ENCODE peak calls at places on chromosome 10, in seven cellular contexts. N is OCI-LY7, P is B cell, W is foreskin fibroblast, J is kidney epithelial cell, H is ovary, R is left ventricle myocardium inferior. A is an unnamed sample.

GRCh38 chr10:34996843-34997242 is 93.3 kb downstream of the CUL2 start:
- DNase-seq in W (peak; percentile 75), J (no peak), P (no peak), R (no peak), H (no peak), N (no peak), A (no peak)

GRCh38 chr10:22854935-22855421 is 72.9 kb upstream of the ARMC3 start:
- DNase-seq in P (no peak), R (no peak), H (no peak), N (no peak), J (no peak), W (no peak), A (no peak)

GRCh38 chr10:59176241-59177030 is at the start of gene PHYHIPL:
- DNase-seq in P (no peak), W (no peak), J (no peak), R (no peak), N (no peak), H (peak; percentile 23), A (peak; percentile 24)

GRCh38 chr10:50594012-50594411 is 29.7 kb downstream of the SGMS1 start:
- DNase-seq in H (no peak), R (no peak), P (no peak), N (no peak), J (peak; percentile 31), W (peak; percentile 80), A (no peak)

GRCh38 chr10:110919349-110919931 is at the start of gene SHOC2:
- DNase-seq in P (peak; percentile 97), H (peak; percentile 97), J (no peak), W (no peak), R (peak; percentile 99), N (peak; percentile 100), A (no peak)

GRCh38 chr10:119005377-119006043 is 24.0 kb upstream of the NANOS1 start:
- DNase-seq in R (no peak), H (no peak), J (no peak), P (no peak), W (peak; percentile 20), N (no peak), A (no peak)

GRCh38 chr10:77522268-77522809 is 115.3 kb downstream of the KCNMA1 start:
- DNase-seq in J (no peak), N (no peak), P (no peak), H (no peak), R (no peak), W (no peak), A (peak; percentile 27)

GRCh38 chr10:31816318-31816717 is 112.3 kb downstream of the ARHGAP12 start:
- DNase-seq in P (no peak), J (no peak), N (no peak), W (no peak), R (no peak), H (no peak), A (no peak)

GRCh38 chr10:117071293-117072050 is 66.5 kb upstream of the SHTN1 start:
- DNase-seq in W (no peak), N (no peak), J (no peak), H (no peak), P (no peak), R (no peak), A (no peak)

GRCh38 chr10:125515571-125515970 is 167.4 kb downstream of the TEX36 start:
- DNase-seq in W (no peak), N (no peak), J (no peak), P (no peak), R (no peak), H (no peak), A (no peak)

GRCh38 chr10:123926401-123927264 is 35.0 kb upstream of the CPXM2 start:
- DNase-seq in P (no peak), J (no peak), H (no peak), N (peak; percentile 17), R (no peak), W (peak; percentile 27), A (peak; percentile 60)

GRCh38 chr10:101780818-101781654 is 2.2 kb downstream of the NPM3 start:
- DNase-seq in P (peak; percentile 83), H (peak; percentile 60), R (peak; percentile 48), W (peak; percentile 54), N (peak; percentile 82), J (no peak), A (peak; percentile 90)

GRCh38 chr10:36178616-36179015 is 536.5 kb upstream of the FZD8 start:
- DNase-seq in W (no peak), N (no peak), P (no peak), H (no peak), J (no peak), R (no peak), A (no peak)

GRCh38 chr10:69215405-69216176 is 4.5 kb upstream of the HKDC1 start:
- DNase-seq in H (no peak), W (no peak), J (no peak), N (no peak), P (no peak), R (no peak), A (no peak)

GRCh38 chr10:114632869-114633715 is 25.0 kb downstream of the ABLIM1 start:
- DNase-seq in N (no peak), W (peak; percentile 75), P (peak; percentile 6), R (peak; percentile 34), J (peak; percentile 97), H (peak; percentile 43), A (peak; percentile 43)

GRCh38 chr10:119350529-119351001 is 143.2 kb downstream of the GRK5 start:
- DNase-seq in N (no peak), J (no peak), W (no peak), P (no peak), R (no peak), H (no peak), A (no peak)

DNA sequence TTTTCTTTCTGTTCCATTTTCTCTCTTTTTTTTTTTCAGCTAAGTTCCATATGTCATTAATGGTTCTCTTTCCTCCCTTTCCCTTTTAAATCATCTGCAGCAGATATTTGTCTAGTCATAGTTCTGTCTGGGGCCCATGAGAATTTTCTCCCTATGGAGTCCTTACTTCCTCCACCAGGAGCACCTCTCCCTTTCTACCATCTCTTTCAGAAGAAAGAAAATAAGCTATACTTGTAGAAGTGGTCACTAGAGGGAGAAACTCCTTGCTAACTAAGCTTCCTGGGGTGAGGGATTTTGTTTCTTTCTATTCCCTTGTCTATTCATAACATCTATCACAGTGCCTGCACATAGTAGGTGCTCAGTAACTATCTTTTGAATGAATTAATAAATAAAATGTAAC is 230.2 kb upstream of the HPS1 start:
- DNase-seq in N (no peak), J (no peak), R (no peak), P (no peak), H (no peak), W (no peak), A (no peak)
- TF ChIP-seq CTCF in N (no peak), J (no peak), R (no peak), P (no peak), H (no peak), W (peak; percentile 30), A (no peak)

GRCh38 chr10:106278385-106278784 is 886.1 kb downstream of the SORCS1 start:
- DNase-seq in N (no peak), H (no peak), P (no peak), R (no peak), J (no peak), W (no peak), A (no peak)
- TF ChIP-seq CTCF in N (no peak), H (no peak), P (no peak), R (peak; percentile 34), J (no peak), W (no peak), A (no peak)

GRCh38 chr10:92550924-92551323 is 23.0 kb downstream of the IDE start:
- DNase-seq in W (no peak), N (no peak), H (no peak), R (no peak), P (no peak), J (no peak), A (no peak)
- TF ChIP-seq CTCF in W (no peak), N (no peak), H (no peak), R (no peak), P (no peak), J (no peak), A (no peak)

GRCh38 chr10:129332476-129332875 is 134.6 kb upstream of the MGMT start:
- DNase-seq in P (no peak), H (no peak), J (no peak), N (peak; percentile 35), W (no peak), R (no peak), A (no peak)
- TF ChIP-seq CTCF in P (no peak), H (no peak), J (peak; percentile 45), N (peak; percentile 85), W (no peak), R (peak; percentile 62), A (peak; percentile 39)

GRCh38 chr10:79140906-79141305 is 72.1 kb downstream of the ZMIZ1 start:
- DNase-seq in R (no peak), P (no peak), W (no peak), H (no peak), J (no peak), N (no peak), A (no peak)

GRCh38 chr10:79142064-79142491 is 73.3 kb downstream of the ZMIZ1 start:
- DNase-seq in P (no peak), W (no peak), J (peak; percentile 80), N (no peak), H (no peak), R (no peak), A (no peak)

GRCh38 chr10:79144341-79145173 is 75.8 kb downstream of the ZMIZ1 start:
- DNase-seq in N (no peak), P (no peak), W (no peak), R (no peak), J (no peak), H (no peak), A (no peak)

GRCh38 chr10:79143879-79144278 is 75.1 kb downstream of the ZMIZ1 start:
- DNase-seq in H (no peak), N (no peak), J (no peak), P (no peak), R (no peak), W (no peak), A (no peak)

GRCh38 chr10:79142522-79143309 is 74.0 kb downstream of the ZMIZ1 start:
- DNase-seq in H (no peak), W (no peak), R (no peak), J (no peak), P (no peak), N (no peak), A (no peak)
- TF ChIP-seq CTCF in H (no peak), W (no peak), R (no peak), J (peak; percentile 20), P (no peak), N (peak; percentile 68), A (peak; percentile 31)

DNA sequence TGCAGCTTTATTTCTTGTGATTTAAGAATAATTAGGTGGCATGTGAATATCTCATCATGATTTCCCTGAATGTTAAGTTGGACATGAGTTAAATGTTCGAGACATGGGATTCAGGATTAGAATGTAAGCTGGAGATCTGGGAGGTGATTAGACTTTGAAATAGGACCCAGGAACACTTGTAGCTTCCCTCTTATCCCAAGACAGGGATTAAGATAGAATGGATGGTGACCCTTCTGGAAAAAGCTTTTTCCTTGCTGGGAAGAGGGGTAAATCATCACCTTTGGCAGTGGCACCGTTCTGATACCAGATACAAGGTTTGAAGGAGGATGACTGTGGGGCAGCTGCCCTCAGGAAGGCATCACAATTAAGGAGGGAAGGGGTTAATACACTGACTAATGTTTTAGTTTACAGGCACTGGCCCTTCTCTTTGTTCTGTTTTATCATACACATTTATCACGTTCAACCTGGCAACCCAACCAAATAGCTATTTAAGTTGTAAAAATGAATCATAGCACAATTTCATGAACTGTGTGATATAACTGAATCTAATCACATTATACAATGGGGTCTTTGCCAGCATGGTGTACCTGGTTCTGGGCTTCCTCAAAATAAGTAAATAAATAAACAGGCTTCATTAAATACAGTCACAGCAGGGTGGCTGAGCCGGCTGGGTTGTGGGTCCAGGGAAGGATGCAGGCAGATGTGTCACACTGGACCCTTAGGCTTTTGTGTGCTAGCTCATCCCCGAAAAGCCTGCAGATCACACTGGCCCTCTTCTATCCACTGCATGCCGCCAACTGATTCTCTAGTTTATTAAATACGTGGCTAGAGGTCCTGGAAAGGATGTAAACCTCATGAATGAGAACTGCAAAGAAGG is 212.8 kb downstream of the LRMDA start:
- DNase-seq in W (no peak), N (no peak), R (no peak), J (no peak), P (no peak), H (no peak), A (no peak)
- TF ChIP-seq CTCF in W (no peak), N (no peak), R (no peak), J (no peak), P (no peak), H (no peak), A (no peak)

A was measured in GM13977.